ENCODE peak calls at places on chromosomes 2 and 18, in six cellular contexts. X is left ventricle myocardium inferior; A is A549; L is breast epithelium; T is mesendoderm; F is CD8-positive, alpha-beta memory T cell. U is an unnamed sample. For H3K4me1, the result is how much of the 10 kb centered on the place peaks cover.

GRCh38 chr2:211611061-211611518 is 927.5 kb downstream of the ERBB4 start:
- DNase-seq in L (no peak), F (no peak), X (no peak), T (no peak), A (no peak), U (peak)

GRCh38 chr18:58195278-58195721 is 151.3 kb downstream of the NEDD4L start:
- DNase-seq in A (no peak), F (no peak), L (peak), T (peak), X (no peak), U (peak)

GRCh38 chr18:58847383-58848071 is 17.1 kb upstream of the ZNF532 start:
- DNase-seq in A (no peak), F (no peak), T (peak), X (peak), L (no peak), U (peak)

GRCh38 chr2:39068757-39069515 is 51.9 kb downstream of the SOS1 start:
- DNase-seq in L (no peak), T (peak), A (no peak), F (no peak), X (no peak), U (no peak)

GRCh38 chr18:44876024-44876423 is 195.3 kb downstream of the SETBP1 start:
- DNase-seq in L (no peak), F (no peak), T (no peak), X (no peak), A (no peak), U (no peak)

GRCh38 chr2:3170792-3171455 is 206.7 kb downstream of the EIPR1 start:
- DNase-seq in X (no peak), A (no peak), L (no peak), T (no peak), F (no peak), U (no peak)

GRCh38 chr2:231052494-231053451 is 3.9 kb upstream of the PSMD1 start:
- DNase-seq in T (peak), A (peak), L (peak), X (peak), F (peak), U (peak)

GRCh38 chr2:176122633-176123482 is at the start of gene HOXD9:
- DNase-seq in X (no peak), F (no peak), A (no peak), T (peak), L (no peak), U (no peak)

GRCh38 chr2:19299522-19299921 is 58.9 kb downstream of the OSR1 start:
- DNase-seq in F (no peak), A (no peak), X (no peak), L (no peak), T (no peak), U (no peak)

GRCh38 chr18:34867520-34867919 is 157.4 kb downstream of the DTNA start:
- DNase-seq in X (no peak), F (no peak), T (peak), L (no peak), A (no peak), U (peak)

GRCh38 chr2:31012384-31012783 is 125.9 kb downstream of the GALNT14 start:
- DNase-seq in F (no peak), L (no peak), X (no peak), A (no peak), T (peak), U (no peak)

DNA sequence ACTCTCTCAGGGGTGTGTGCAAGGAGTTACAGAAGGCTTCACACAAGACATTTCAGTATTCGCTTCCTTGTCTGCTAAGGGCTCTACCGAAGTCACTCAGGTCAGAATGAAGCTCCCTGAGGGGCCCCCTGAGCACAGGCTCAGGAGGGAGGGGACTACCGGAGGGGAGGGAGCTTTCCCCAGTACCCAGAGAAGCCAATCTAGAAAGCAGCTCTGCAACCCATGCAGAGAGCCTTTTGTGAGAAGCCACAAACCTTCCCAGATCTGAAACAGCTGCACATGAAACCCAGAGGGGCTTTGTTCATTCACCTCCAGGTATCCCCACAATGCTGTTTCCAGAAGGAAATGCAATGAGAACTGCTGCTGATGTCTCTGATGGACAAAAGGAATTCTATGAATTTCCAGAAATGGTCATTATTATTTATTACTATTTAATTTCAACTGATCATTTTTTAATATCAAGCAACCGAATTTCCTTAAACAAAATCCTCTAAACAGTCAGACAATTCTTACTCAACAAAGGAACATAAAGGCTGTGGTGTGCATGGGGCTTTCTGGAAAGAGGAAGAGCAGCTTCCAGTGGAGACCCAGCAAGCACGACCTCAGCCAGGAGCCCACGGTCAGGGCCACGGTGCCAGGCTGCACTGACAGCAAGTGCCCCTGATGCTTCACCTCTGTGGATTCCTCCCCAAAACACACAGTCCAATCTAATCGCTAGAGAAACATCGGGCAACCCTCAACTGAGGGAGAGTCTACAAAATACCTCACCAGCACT is 42.0 kb downstream of the NDUFA10 start:
- DNase-seq in F (no peak), X (no peak), L (no peak), A (no peak), T (no peak), U (no peak)
- H3K4me1 ChIP-seq in F (under half), X (under half), L (under half), A (under half), T (under half), U (under half)

GRCh38 chr2:71797006-71797810 is 343.8 kb downstream of the DYSF start:
- DNase-seq in T (no peak), X (no peak), L (no peak), F (no peak), A (no peak), U (no peak)
- H3K4me1 ChIP-seq in T (under half), X (under half), L (under half), F (under half), A (under half), U (under half)

DNA sequence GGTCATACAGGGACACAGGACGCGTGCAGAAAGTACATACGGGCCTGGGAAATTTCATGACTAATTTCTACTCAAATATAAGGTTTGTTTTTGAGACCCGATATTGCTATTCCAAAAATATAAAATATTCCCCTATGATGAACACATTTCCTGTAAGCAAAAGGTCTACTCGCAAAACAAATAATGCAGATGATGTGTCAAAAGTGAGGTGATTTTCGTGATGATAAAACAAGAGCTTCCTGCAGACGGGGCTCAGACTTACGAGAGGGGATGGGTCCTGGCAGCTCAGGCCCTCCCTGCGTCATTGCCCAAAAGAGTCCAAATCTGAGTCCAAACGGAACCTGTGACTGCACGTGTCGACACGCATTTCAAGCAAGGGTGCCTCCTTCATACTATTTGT is 62.7 kb downstream of the MBP start:
- DNase-seq in T (no peak), X (no peak), A (no peak), L (no peak), F (peak), U (no peak)
- H3K4me1 ChIP-seq in T (under half), X (half or more), A (half or more), L (under half), F (half or more), U (under half)

GRCh38 chr2:162085090-162085891 is 11.3 kb upstream of the DPP4 start:
- DNase-seq in F (no peak), L (no peak), A (no peak), X (no peak), T (no peak), U (no peak)
- H3K4me1 ChIP-seq in F (under half), L (under half), A (under half), X (under half), T (under half), U (under half)

GRCh38 chr2:216351172-216351925 is 20.9 kb downstream of the MARCHF4 start:
- DNase-seq in A (no peak), F (no peak), T (no peak), X (no peak), L (no peak), U (no peak)
- H3K4me1 ChIP-seq in A (under half), F (half or more), T (under half), X (under half), L (under half), U (under half)

GRCh38 chr2:234981197-234982095 is 29.6 kb downstream of the SH3BP4 start:
- DNase-seq in L (no peak), T (peak), X (peak), F (no peak), A (peak), U (peak)

GRCh38 chr2:234977228-234977679 is 25.4 kb downstream of the SH3BP4 start:
- DNase-seq in T (no peak), X (no peak), L (no peak), F (no peak), A (no peak), U (no peak)

GRCh38 chr2:234980476-234981187 is 28.8 kb downstream of the SH3BP4 start:
- DNase-seq in L (no peak), F (no peak), T (no peak), X (no peak), A (no peak), U (peak)

GRCh38 chr2:234978466-234979203 is 26.8 kb downstream of the SH3BP4 start:
- DNase-seq in L (peak), F (no peak), X (no peak), T (no peak), A (no peak), U (peak)

GRCh38 chr2:234979204-234980167 is 27.7 kb downstream of the SH3BP4 start:
- DNase-seq in X (no peak), A (no peak), T (peak), F (no peak), L (no peak), U (no peak)
- H3K4me1 ChIP-seq in X (half or more), A (half or more), T (under half), F (under half), L (under half), U (under half)

DNA sequence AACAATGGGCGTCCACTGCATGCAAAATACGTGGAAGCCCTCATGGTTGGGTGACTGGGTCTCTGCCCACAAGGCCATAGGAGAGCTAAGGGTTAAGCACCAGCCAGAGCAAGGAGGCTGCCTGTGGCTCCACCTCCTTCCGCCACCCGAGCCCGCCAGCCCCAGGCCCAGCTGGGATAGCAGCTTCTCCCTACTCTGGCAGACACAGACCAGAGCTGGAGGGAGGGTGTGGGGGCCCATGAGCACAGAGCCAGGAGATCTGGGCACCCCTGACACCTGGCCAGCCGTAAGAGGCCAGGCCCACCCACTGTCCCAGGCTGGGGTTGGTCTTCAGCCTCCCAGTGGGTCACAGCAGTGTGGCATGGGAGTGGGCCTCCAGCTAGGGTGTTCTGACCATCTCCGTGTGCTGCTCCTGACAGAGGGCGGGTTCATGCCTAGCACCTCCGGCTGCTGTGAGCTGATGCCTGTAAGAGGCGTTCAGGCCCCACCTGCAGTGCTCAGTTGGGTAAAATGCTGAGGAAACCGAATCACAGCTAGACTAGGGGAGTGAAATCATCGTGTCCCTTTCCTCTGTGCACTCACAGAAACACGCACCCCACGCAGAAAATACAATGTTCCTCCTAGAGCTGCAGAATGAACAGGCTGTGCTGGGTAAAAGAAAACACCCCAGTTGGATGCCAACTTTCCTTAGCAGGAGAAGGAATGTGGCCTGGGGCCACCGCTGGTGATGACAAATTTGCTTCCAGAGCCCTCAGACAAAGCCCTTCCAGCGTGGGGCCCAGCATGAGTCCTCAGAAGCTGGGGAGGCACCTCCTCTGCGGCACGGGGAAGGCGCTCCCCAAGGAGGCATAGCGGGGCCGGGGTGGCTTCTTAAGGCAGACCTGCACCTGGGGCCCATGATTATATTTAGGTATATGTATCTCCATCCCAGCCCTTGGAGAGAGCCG is 16.5 kb upstream of the ARHGEF4 start:
- DNase-seq in L (peak), F (no peak), T (peak), A (no peak), X (peak), U (no peak)
- H3K4me1 ChIP-seq in L (under half), F (under half), T (under half), A (under half), X (under half), U (under half)

GRCh38 chr2:237300755-237301154 is 113.2 kb downstream of the COL6A3 start:
- DNase-seq in L (no peak), X (no peak), T (no peak), F (no peak), A (no peak), U (no peak)

GRCh38 chr2:237298323-237299118 is 115.4 kb downstream of the COL6A3 start:
- DNase-seq in L (no peak), X (no peak), A (no peak), F (no peak), T (no peak), U (peak)

GRCh38 chr2:237301595-237301994 is 112.4 kb downstream of the COL6A3 start:
- DNase-seq in L (no peak), X (no peak), T (no peak), A (no peak), F (no peak), U (no peak)

GRCh38 chr2:237297421-237298155 is 116.4 kb downstream of the COL6A3 start:
- DNase-seq in X (no peak), A (no peak), T (no peak), L (no peak), F (no peak), U (no peak)

GRCh38 chr2:237299897-237300296 is 114.1 kb downstream of the COL6A3 start:
- DNase-seq in F (no peak), A (no peak), X (no peak), T (no peak), L (no peak), U (no peak)
- H3K4me1 ChIP-seq in F (under half), A (under half), X (under half), T (under half), L (under half), U (under half)

GRCh38 chr2:179263015-179263414 is 1.6 kb downstream of the SESTD1 start:
- DNase-seq in X (no peak), T (no peak), F (no peak), L (no peak), A (no peak), U (peak)
- H3K4me1 ChIP-seq in X (under half), T (under half), F (under half), L (under half), A (under half), U (under half)